ENCODE peak calls at places on chromosomes 6 and 20, in six cellular contexts. T is H1, M is HepG2, N is SK-N-SH, A is GM12878, P is K562. L is an unnamed sample.

GRCh38 chr6:56046576-56046975 is 171.2 kb upstream of the BMP5 start:
- DNase-seq in T (no peak), M (no peak), N (no peak), A (no peak), P (no peak), L (peak; percentile 65)

GRCh38 chr20:32089637-32090330 is 19.7 kb upstream of the TM9SF4 start:
- DNase-seq in T (no peak), M (no peak), N (no peak), A (no peak), P (no peak), L (no peak)

GRCh38 chr6:53159558-53159957 is 10.9 kb upstream of the GCM1 start:
- DNase-seq in T (no peak), M (peak; percentile 33), N (no peak), A (no peak), P (no peak), L (no peak)

GRCh38 chr20:63232235-63233060 is 3.3 kb upstream of the BIRC7 start:
- DNase-seq in T (no peak), M (no peak), N (no peak), A (no peak), P (no peak), L (no peak)

GRCh38 chr6:41466437-41466990 is 79.7 kb upstream of the FOXP4 start:
- DNase-seq in T (no peak), M (no peak), N (no peak), A (no peak), P (no peak), L (peak; percentile 57)

GRCh38 chr20:45479822-45480221 is 10.3 kb downstream of the WFDC2 start:
- DNase-seq in T (no peak), M (no peak), N (no peak), A (no peak), P (no peak), L (no peak)

GRCh38 chr6:152634773-152635172 is 2.4 kb downstream of the SYNE1 start:
- DNase-seq in T (no peak), M (no peak), N (no peak), A (no peak), P (no peak), L (no peak)

GRCh38 chr6:35311390-35312075 is 13.9 kb downstream of the DEF6 start:
- DNase-seq in T (no peak), M (no peak), N (no peak), A (no peak), P (no peak), L (peak; percentile 54)

GRCh38 chr20:48317578-48317977 is 510.2 kb downstream of the PREX1 start:
- DNase-seq in T (no peak), M (no peak), N (no peak), A (no peak), P (no peak), L (no peak)

GRCh38 chr6:73460044-73460443 is 1.5 kb upstream of the MTO1 start:
- DNase-seq in T (no peak), M (no peak), N (no peak), A (no peak), P (no peak), L (no peak)

GRCh38 chr20:45300961-45301360 is 5.7 kb upstream of the RBPJL start:
- DNase-seq in T (peak; percentile 79), M (peak; percentile 56), N (peak; percentile 79), A (no peak), P (peak; percentile 71), L (peak; percentile 44)

GRCh38 chr6:155194399-155194798 is 69.4 kb upstream of the CLDN20 start:
- DNase-seq in T (no peak), M (no peak), N (no peak), A (no peak), P (no peak), L (no peak)

GRCh38 chr20:1569417-1569861 is 11.9 kb upstream of the SIRPD start:
- DNase-seq in T (no peak), M (peak; percentile 18), N (no peak), A (no peak), P (peak; percentile 9), L (peak; percentile 89)

GRCh38 chr6:36963451-36964290 is 9.1 kb downstream of the PI16 start:
- DNase-seq in T (peak; percentile 62), M (no peak), N (no peak), A (no peak), P (no peak), L (peak; percentile 29)

GRCh38 chr6:46848684-46849360 is 55.6 kb downstream of the MEP1A start:
- DNase-seq in T (peak; percentile 96), M (peak; percentile 71), N (peak; percentile 79), A (no peak), P (peak; percentile 83), L (peak; percentile 63)
- H3K4me3 ChIP-seq in T (peak overlapping the region; percentile 49), M (peak overlapping the region; percentile 6), N (peak overlapping the region; percentile 35), A (no peak overlapping the region), P (no peak overlapping the region), L (no peak overlapping the region)

GRCh38 chr6:14671261-14671681 is 553.7 kb downstream of the CD83 start:
- DNase-seq in T (no peak), M (no peak), N (no peak), A (no peak), P (no peak), L (no peak)
- TF ChIP-seq GABPA in T (no peak), M (no peak), N (no peak), A (no peak), P (no peak), L (no peak)

DNA sequence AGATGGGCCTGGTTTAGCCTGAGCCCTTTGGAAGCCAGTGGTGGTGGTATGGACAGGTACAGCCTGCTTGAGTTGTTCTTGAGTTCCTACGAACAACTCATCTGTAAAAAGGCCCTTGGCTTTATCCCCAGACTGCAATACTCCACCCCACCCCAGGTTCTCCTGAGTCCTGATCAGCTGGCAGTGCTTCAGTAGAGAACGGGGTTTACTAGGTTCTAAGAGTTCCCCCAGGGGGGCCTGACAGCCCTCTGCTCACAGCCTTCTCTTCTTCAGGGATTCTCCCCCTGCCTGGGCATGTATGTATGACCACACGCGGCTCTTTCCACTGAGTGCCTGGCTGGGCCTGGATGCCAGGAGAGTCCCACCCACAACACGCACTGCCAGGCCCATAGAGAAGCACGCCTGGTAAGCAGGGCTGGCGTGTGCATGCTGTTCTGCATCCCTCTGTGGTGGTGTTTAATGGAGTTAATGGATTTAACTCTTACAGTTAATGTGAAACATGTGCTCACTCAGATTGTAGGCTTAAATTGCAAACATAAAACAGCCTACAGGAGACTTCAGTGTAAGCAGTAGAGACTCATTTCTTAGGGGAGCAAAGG is 44.3 kb upstream of the SLC4A11 start:
- DNase-seq in T (no peak), M (no peak), N (peak; percentile 89), A (no peak), P (no peak), L (no peak)
- TF ChIP-seq CTCF in T (no peak), M (no peak), N (no peak), A (no peak), P (no peak), L (no peak)

GRCh38 chr6:7112741-7113313 is 5.1 kb downstream of the RREB1 start:
- DNase-seq in T (no peak), M (peak; percentile 69), N (peak; percentile 23), A (peak; percentile 41), P (no peak), L (no peak)
- H3K4me3 ChIP-seq in T (peak overlapping the region; percentile 33), M (peak overlapping the region; percentile 43), N (peak overlapping the region; percentile 32), A (peak overlapping the region; percentile 72), P (peak overlapping the region; percentile 18), L (peak overlapping the region; percentile 28)

GRCh38 chr20:50272413-50273120 is 81.9 kb downstream of the CEBPB start:
- DNase-seq in T (no peak), M (peak; percentile 89), N (no peak), A (no peak), P (no peak), L (no peak)
- TF ChIP-seq GABPA in T (no peak), M (no peak), N (no peak), A (no peak), P (no peak), L (no peak)

GRCh38 chr6:109094351-109095035 is at the start of gene SESN1:
- DNase-seq in T (peak; percentile 86), M (peak; percentile 76), N (peak; percentile 97), A (peak; percentile 43), P (peak; percentile 91), L (peak; percentile 88)
- TF ChIP-seq CTCF in T (no peak), M (peak; percentile 41), N (no peak), A (peak; percentile 1), P (no peak), L (no peak)

DNA sequence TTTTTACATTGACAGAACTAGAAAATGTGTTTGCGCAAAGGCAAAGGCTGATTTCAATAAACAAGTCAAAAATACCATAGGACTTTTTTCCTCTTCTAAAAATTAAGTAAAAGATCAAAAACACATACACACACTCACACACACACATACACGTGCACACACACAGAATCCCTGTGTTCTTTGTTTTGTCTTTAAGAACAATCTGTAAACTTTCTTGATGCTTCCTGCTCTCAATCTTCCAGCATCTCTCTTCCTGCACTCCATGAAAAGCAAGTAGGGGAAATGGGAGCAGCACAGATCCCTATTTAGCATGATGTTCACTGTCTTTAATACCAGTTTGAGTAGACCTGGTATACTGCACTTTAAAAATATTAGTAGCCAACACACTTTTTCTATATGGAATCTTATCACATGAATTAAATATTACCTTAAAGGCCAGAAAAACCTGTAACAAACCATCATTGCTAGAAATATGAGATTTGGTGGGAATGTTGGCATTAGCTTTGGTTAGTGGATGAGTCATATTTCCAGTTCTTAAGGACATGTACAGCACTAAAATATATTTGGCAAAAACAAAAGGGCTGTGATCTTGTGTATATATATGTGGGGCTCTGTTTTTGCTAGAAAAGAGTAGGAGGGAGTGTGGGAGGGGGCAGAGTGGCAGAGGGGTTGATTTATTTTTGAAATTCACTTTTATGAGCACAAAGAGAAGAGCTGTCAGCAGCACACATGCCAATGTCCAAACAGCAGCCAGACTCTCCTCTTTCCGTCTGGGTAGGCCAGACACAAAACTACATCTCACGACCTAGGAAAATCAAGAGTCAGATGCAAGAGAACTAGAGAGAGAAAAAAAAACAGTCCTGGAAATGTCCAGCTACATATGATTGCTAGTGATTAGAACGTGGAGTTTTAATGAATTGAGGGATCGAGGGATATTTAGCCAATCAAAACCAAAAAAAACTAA is 4.6 kb downstream of the PTPRK start:
- DNase-seq in T (no peak), M (no peak), N (no peak), A (no peak), P (no peak), L (no peak)
- H3K4me3 ChIP-seq in T (no peak overlapping the region), M (peak overlapping the region; percentile 17), N (no peak overlapping the region), A (no peak overlapping the region), P (no peak overlapping the region), L (no peak overlapping the region)

L was measured in HL-60.